ENCODE peak calls at places on chromosomes 4 and X, in seven cellular contexts. P is right atrium auricular region, C is endothelial cell, L is WERI-Rb-1, S is PC-9, T is stomach, O is cardiac fibroblast. Q is an unnamed sample.

GRCh38 chrX:151537572-151537971 is 25.9 kb upstream of the PASD1 start:
- DNase-seq in T (no peak), L (no peak), P (no peak), O (no peak), C (no peak), S (no peak), Q (no peak)

GRCh38 chr4:28523791-28524190 is 1663.2 kb downstream of the STIM2 start:
- DNase-seq in O (no peak), P (no peak), C (no peak), L (no peak), T (no peak), S (no peak), Q (no peak)

GRCh38 chr4:140875751-140876389 is 119.7 kb upstream of the TBC1D9 start:
- DNase-seq in P (no peak), L (no peak), T (no peak), S (no peak), O (no peak), C (no peak), Q (no peak)

GRCh38 chr4:23768541-23768940 is 121.3 kb downstream of the PPARGC1A start:
- DNase-seq in P (no peak), L (no peak), T (no peak), O (no peak), C (no peak), S (no peak), Q (no peak)

GRCh38 chrX:19670854-19671620 is 155.7 kb upstream of the MAP3K15 start:
- DNase-seq in P (peak; percentile 60), T (no peak), C (no peak), S (peak; percentile 82), L (no peak), O (peak; percentile 75), Q (no peak)

GRCh38 chr4:10078481-10079233 is 37.9 kb downstream of the WDR1 start:
- DNase-seq in P (no peak), S (no peak), L (no peak), C (no peak), O (no peak), T (peak; percentile 20), Q (no peak)

GRCh38 chr4:138870739-138871633 is 144.6 kb upstream of the NOCT start:
- DNase-seq in O (peak; percentile 81), S (peak; percentile 62), L (peak; percentile 76), T (peak; percentile 67), C (peak; percentile 73), P (peak; percentile 74), Q (no peak)

GRCh38 chr4:140368686-140369085 is 4.8 kb upstream of the SCOC start:
- DNase-seq in C (no peak), S (no peak), O (no peak), P (no peak), T (no peak), L (no peak), Q (no peak)

GRCh38 chr4:85733798-85734197 is 258.8 kb downstream of the ARHGAP24 start:
- DNase-seq in T (no peak), L (no peak), C (no peak), O (no peak), S (no peak), P (no peak), Q (no peak)

GRCh38 chrX:15334561-15334960 is 762 bp downstream of the PIGA start:
- DNase-seq in P (no peak), L (no peak), T (no peak), S (peak; percentile 80), C (no peak), O (peak; percentile 24), Q (no peak)

GRCh38 chrX:3653111-3653510 is 60.3 kb downstream of the PRKX start:
- DNase-seq in T (no peak), S (no peak), O (no peak), L (no peak), P (no peak), C (no peak), Q (no peak)

GRCh38 chr4:31645211-31645610 is 925.0 kb downstream of the PCDH7 start:
- DNase-seq in O (no peak), P (no peak), T (no peak), L (no peak), C (no peak), S (no peak), Q (no peak)

DNA sequence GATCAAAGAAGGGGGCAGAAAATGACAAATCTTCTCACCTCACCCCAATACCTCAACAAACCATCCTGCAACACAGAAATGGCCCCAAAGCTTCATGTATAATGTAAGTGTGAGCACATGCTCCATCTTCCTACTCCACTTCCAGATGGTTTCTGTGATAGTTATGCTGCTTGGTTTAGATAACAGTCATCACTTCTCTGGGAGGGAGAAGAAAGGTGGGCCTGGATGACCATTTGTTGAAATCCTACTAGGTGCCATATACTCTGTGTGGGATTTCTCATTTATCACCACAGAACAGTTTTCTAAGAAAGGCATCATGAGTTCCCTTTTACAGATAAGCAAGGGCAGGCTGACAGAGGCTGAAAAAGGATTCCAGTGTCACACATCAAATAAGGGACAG is 31.3 kb upstream of the NXF3 start:
- DNase-seq in L (no peak), C (no peak), S (no peak), O (no peak), P (no peak), T (no peak), Q (no peak)
- TF ChIP-seq CTCF in L (no peak), C (no peak), S (no peak), O (no peak), P (no peak), T (no peak), Q (no peak)

DNA sequence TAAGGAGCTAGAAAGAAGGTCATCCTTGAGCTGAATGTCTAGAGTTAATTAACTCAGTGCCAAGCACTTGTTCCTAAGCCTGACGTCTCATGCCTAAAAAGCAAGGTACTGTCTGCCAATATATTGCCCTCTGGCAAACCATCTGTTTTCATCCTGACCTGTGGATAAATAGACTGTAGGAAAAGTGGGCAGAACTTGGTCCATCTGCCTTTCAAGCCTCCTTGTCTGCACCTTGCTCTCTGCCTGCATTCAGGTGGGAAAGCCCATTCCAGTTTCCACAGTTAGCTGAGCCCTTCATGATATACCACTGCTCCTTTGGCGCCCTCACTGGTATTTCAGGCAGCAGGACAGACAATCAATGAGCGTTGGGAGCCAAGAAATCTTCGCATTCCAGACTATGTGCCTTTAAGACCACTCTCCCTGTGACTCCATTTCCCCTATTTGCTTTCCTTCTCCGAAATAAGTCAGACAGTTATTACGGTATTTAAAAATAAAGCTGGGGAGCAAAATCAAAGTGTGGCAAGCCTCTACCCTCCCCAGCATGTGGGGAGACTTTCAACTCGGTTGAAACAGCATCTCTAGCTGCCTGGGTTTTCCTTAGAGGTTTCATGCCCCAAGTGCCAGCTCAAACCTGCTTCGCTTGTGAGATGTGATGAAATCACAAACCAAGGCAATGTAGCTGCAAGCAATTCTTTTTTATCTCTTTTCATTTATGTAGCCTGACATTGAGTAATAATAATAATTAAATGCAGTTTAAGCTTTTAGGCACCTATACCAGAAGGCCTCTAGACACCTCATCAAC is 2.5 kb upstream of the CCDC149 start:
- DNase-seq in T (no peak), O (peak; percentile 26), L (peak; percentile 68), P (no peak), S (no peak), C (no peak), Q (no peak)
- TF ChIP-seq CTCF in T (no peak), O (no peak), L (peak; percentile 67), P (no peak), S (no peak), C (no peak), Q (peak; percentile 41)

GRCh38 chr4:147094228-147094627 is 148.6 kb upstream of the TTC29 start:
- DNase-seq in C (no peak), P (no peak), O (no peak), T (no peak), S (no peak), L (peak; percentile 29), Q (no peak)
- TF ChIP-seq CTCF in C (peak; percentile 27), P (no peak), O (peak; percentile 23), T (no peak), S (peak; percentile 19), L (peak; percentile 53), Q (peak; percentile 19)

DNA sequence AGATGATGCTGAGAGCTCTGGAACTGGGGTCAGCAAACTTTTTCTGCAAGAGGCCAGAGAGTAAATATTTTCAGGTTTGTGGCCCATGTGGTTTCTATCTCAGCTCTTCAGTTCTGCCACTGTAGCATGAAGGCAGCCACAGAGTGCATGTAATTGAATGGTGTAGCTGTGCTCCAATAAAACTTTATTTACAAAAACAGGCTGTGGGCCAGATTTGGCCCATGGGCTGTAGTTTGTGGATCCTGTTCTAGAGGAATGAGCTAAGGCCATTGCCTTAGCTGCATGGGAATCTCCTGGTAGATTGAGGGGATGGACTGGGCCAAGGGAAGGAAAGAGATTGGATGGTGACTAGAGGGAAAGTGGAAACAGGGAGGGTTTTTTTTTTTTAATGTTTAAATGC is 36.8 kb downstream of the CLCN4 start:
- DNase-seq in C (no peak), L (no peak), O (no peak), T (no peak), P (no peak), S (no peak), Q (no peak)
- TF ChIP-seq CTCF in C (no peak), L (no peak), O (no peak), T (no peak), P (no peak), S (no peak), Q (no peak)